ENCODE peak calls at places on chromosomes 12 and 14, in six cellular contexts. Y is mesenchymal stem cell, X is H9, B is IMR-90, G is trophoblast cell, M is H1. L is an unnamed sample.

GRCh38 chr12:53984901-53985357 is at the start of gene HOXC10:
- DNase-seq in M (no peak), B (peak; percentile 75), X (peak; percentile 94), Y (peak; percentile 88), G (peak; percentile 63), L (no peak)

GRCh38 chr12:120257041-120257821 is 8.3 kb downstream of the PXN start:
- DNase-seq in M (no peak), B (peak; percentile 93), G (no peak), Y (no peak), X (peak; percentile 40), L (no peak)

GRCh38 chr14:60166144-60166543 is 946 bp upstream of the DHRS7 start:
- DNase-seq in X (no peak), G (no peak), M (no peak), B (no peak), Y (no peak), L (no peak)

GRCh38 chr12:47021298-47021697 is 58.1 kb upstream of the PCED1B start:
- DNase-seq in M (no peak), X (no peak), G (peak; percentile 43), Y (peak; percentile 93), B (peak; percentile 95), L (peak; percentile 65)

GRCh38 chr14:73759714-73760597 is 45.8 kb upstream of the PNMA1 start:
- DNase-seq in Y (peak; percentile 99), G (peak; percentile 98), X (peak; percentile 97), B (peak; percentile 99), M (peak; percentile 84), L (peak; percentile 88)

GRCh38 chr14:60085693-60086092 is 6.0 kb upstream of the PCNX4 start:
- DNase-seq in X (no peak), G (no peak), M (no peak), B (no peak), Y (no peak), L (no peak)

GRCh38 chr12:68776976-68777610 is 30.9 kb upstream of the MDM2 start:
- DNase-seq in B (no peak), G (peak; percentile 45), M (no peak), X (no peak), Y (no peak), L (no peak)

GRCh38 chr12:122793685-122794106 is 19.3 kb downstream of the CCDC62 start:
- DNase-seq in G (peak; percentile 84), B (peak; percentile 69), X (no peak), M (no peak), Y (peak; percentile 51), L (peak; percentile 51)

GRCh38 chr14:103483600-103483999 is 39.0 kb downstream of the CKB start:
- DNase-seq in G (no peak), B (peak; percentile 98), M (no peak), Y (peak; percentile 44), X (no peak), L (no peak)

GRCh38 chr12:119649202-119649808 is 18.6 kb upstream of the PRKAB1 start:
- DNase-seq in G (no peak), B (no peak), Y (no peak), M (no peak), X (no peak), L (peak; percentile 8)

GRCh38 chr12:110590806-110591326 is 7.7 kb upstream of the PPTC7 start:
- DNase-seq in G (no peak), X (no peak), M (no peak), Y (peak; percentile 79), B (peak; percentile 44), L (no peak)

GRCh38 chr12:107684990-107685359 is 624 bp upstream of the PWP1 start:
- DNase-seq in X (no peak), B (peak; percentile 35), G (peak; percentile 4), Y (peak; percentile 31), M (no peak), L (no peak)

GRCh38 chr12:65816086-65816485 is 8.2 kb upstream of the HMGA2 start:
- DNase-seq in B (no peak), G (no peak), M (no peak), Y (no peak), X (no peak), L (no peak)

GRCh38 chr14:38248629-38249028 is 7.3 kb downstream of the CLEC14A start:
- DNase-seq in X (no peak), M (no peak), Y (no peak), G (no peak), B (no peak), L (no peak)

GRCh38 chr12:91781114-91781513 is 364.5 kb downstream of the BTG1 start:
- DNase-seq in G (no peak), X (no peak), M (no peak), B (peak; percentile 66), Y (peak; percentile 43), L (no peak)

GRCh38 chr14:65433646-65434045 is 21.1 kb downstream of the FUT8 start:
- DNase-seq in Y (no peak), B (no peak), X (no peak), M (no peak), G (no peak), L (no peak)

GRCh38 chr12:109221277-109221931 is 87.7 kb downstream of the FOXN4 start:
- DNase-seq in B (no peak), X (no peak), G (no peak), M (no peak), Y (no peak), L (no peak)

GRCh38 chr12:111686574-111687105 is 787 bp downstream of the ACAD10 start:
- DNase-seq in X (no peak), G (no peak), B (peak; percentile 44), Y (peak; percentile 51), M (no peak), L (no peak)

GRCh38 chr14:54002653-54003052 is 46.0 kb upstream of the BMP4 start:
- DNase-seq in G (peak; percentile 69), Y (peak; percentile 53), X (no peak), B (peak; percentile 74), M (no peak), L (no peak)

GRCh38 chr14:42057176-42057575 is 450.5 kb downstream of the LRFN5 start:
- DNase-seq in X (no peak), B (peak; percentile 14), G (no peak), Y (peak; percentile 12), M (no peak), L (no peak)

GRCh38 chr12:2733493-2734252 is 61.1 kb upstream of the FKBP4 start:
- DNase-seq in M (no peak), G (peak; percentile 44), B (no peak), Y (no peak), X (no peak), L (no peak)

GRCh38 chr14:90288646-90289355 is 32.4 kb downstream of the PSMC1 start:
- DNase-seq in X (no peak), Y (no peak), M (no peak), B (peak; percentile 25), G (no peak), L (no peak)

GRCh38 chr14:23573384-23573783 is 5.2 kb downstream of the JPH4 start:
- DNase-seq in G (no peak), X (no peak), Y (no peak), M (no peak), B (no peak), L (no peak)

GRCh38 chr14:57168138-57168695 is 100.5 kb downstream of the EXOC5 start:
- DNase-seq in X (no peak), G (no peak), Y (no peak), B (no peak), M (no peak), L (no peak)

DNA sequence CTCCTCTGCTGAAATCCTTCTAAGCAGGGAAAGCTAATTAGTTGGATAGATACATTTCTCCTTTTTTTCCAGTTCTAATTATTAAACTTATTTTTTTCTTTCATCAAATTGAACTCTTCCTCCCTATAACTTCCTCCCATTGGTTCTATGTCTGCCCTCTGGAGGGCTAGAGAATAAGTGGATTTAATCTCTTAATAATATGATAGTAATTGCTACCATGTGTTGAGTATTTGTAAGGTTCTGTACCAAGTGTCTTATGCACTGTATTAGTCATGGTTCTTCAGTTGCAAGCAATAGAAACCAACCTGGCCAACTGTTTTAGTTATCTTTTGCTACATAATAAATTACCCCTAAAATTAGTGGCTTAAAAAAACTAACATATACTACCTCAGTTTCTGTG is 190.5 kb upstream of the PLXNC1 start:
- DNase-seq in G (no peak), B (peak; percentile 8), X (no peak), M (no peak), Y (no peak), L (no peak)
- H3K14ac ChIP-seq in G (no peak overlapping the region), B (no peak overlapping the region), X (no peak overlapping the region), M (no peak overlapping the region), Y (no peak overlapping the region), L (no peak overlapping the region)

DNA sequence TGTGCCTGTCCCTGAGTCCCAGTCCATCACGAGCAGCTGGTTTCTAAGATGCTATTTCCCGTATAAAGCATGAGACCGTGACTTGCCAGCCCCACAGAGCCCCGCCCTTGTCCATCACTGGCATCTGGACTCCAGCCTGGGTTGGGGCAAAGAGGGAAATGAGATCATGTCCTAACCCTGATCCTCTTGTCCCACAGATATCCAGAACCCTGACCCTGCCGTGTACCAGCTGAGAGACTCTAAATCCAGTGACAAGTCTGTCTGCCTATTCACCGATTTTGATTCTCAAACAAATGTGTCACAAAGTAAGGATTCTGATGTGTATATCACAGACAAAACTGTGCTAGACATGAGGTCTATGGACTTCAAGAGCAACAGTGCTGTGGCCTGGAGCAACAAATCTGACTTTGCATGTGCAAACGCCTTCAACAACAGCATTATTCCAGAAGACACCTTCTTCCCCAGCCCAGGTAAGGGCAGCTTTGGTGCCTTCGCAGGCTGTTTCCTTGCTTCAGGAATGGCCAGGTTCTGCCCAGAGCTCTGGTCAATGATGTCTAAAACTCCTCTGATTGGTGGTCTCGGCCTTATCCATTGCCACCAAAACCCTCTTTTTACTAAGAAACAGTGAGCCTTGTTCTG is 41.6 kb downstream of the DAD1 start:
- DNase-seq in B (no peak), G (no peak), M (no peak), X (no peak), Y (peak; percentile 61), L (no peak)
- H2AK5ac ChIP-seq in B (peak overlapping the region; percentile 46), G (peak overlapping the region; percentile 53), M (peak overlapping the region; percentile 10), X (no peak overlapping the region), Y (peak overlapping the region; percentile 60), L (no peak overlapping the region)

GRCh38 chr12:5257763-5258475 is 174.0 kb upstream of the NTF3 start:
- DNase-seq in M (no peak), Y (no peak), X (no peak), G (no peak), B (no peak), L (no peak)

GRCh38 chr12:5251092-5251491 is 180.8 kb upstream of the NTF3 start:
- DNase-seq in Y (no peak), B (no peak), M (no peak), G (no peak), X (no peak), L (no peak)

GRCh38 chr12:5258498-5258897 is 173.4 kb upstream of the NTF3 start:
- DNase-seq in G (no peak), B (peak; percentile 86), X (no peak), Y (no peak), M (no peak), L (no peak)

GRCh38 chr12:5251786-5252185 is 180.1 kb upstream of the NTF3 start:
- DNase-seq in X (no peak), G (no peak), B (no peak), Y (no peak), M (no peak), L (no peak)

GRCh38 chr12:5254703-5255102 is 177.2 kb upstream of the NTF3 start:
- DNase-seq in B (no peak), Y (no peak), G (no peak), M (no peak), X (no peak), L (no peak)
- H3K14ac ChIP-seq in B (no peak overlapping the region), Y (no peak overlapping the region), G (no peak overlapping the region), M (no peak overlapping the region), X (no peak overlapping the region), L (no peak overlapping the region)

DNA sequence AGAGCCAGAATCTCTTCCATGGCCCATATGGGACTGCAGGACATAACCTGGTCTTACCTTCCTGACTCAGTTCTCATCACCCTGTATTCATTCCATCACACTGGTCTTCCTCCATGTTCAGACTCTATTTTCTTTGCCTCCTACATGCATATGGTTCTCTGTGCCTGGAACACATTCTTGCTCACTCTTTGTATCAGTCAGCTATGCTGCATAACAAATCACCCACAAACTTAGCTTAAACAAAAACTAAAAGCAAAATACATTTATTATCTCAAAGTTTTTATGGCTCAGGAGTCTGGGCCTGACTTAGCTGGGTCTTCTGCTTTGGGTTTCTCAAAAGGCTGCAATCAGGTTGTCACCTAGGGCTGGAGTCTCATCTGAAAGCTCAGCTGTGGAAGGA is 712.6 kb upstream of the TBX3 start:
- DNase-seq in X (no peak), Y (no peak), B (no peak), M (no peak), G (no peak), L (no peak)
- H2AK5ac ChIP-seq in X (no peak overlapping the region), Y (no peak overlapping the region), B (no peak overlapping the region), M (no peak overlapping the region), G (no peak overlapping the region), L (no peak overlapping the region)

L was measured in neuronal stem cell.